ENCODE peak calls at places on chromosomes 3 and 15, in four cellular contexts. P is stimulated activated CD4-positive, alpha-beta T cell treated with anti-CD3 and anti-CD28 coated beads, Interleukin-2, amount 100 ng/mL, for 48 hours; H is stimulated activated naive CD8-positive, alpha-beta T cell treated with anti-CD3 and anti-CD28 coated beads, Interleukin-15, amount 100 ng/mL, for 72 hours; V is KBM-7. O is an unnamed sample.

GRCh38 chr3:190786898-190787297 is 75.6 kb downstream of the GMNC start:
- DNase-seq in P (no peak), H (no peak), V (no peak), O (no peak)

GRCh38 chr3:30610702-30611410 is 4.5 kb downstream of the TGFBR2 start:
- DNase-seq in P (no peak), H (no peak), V (no peak), O (no peak)

GRCh38 chr3:12367346-12367745 is 78.5 kb downstream of the PPARG start:
- DNase-seq in P (no peak), H (no peak), V (no peak), O (no peak)

GRCh38 chr3:126527006-126527405 is 3.1 kb downstream of the CHST13 start:
- DNase-seq in P (no peak), H (no peak), V (no peak), O (no peak)

GRCh38 chr3:30502051-30502741 is 104.2 kb upstream of the TGFBR2 start:
- DNase-seq in P (no peak), H (no peak), V (no peak), O (no peak)

GRCh38 chr3:159664011-159664410 is 324.6 kb upstream of the IL12A start:
- DNase-seq in P (no peak), H (no peak), V (no peak), O (no peak)

GRCh38 chr3:31185004-31185357 is 290.5 kb upstream of the GADL1 start:
- DNase-seq in P (no peak), H (no peak), V (no peak), O (no peak)

GRCh38 chr15:61584410-61584809 is 355.3 kb upstream of the RORA start:
- DNase-seq in P (no peak), H (no peak), V (peak), O (no peak)

GRCh38 chr15:49370782-49371181 is 52.3 kb upstream of the FGF7 start:
- DNase-seq in P (no peak), H (no peak), V (peak), O (no peak)

GRCh38 chr15:69997701-69998273 is 99.9 kb downstream of the TLE3 start:
- DNase-seq in P (no peak), H (no peak), V (peak), O (no peak)

GRCh38 chr3:156483426-156483825 is 71.5 kb downstream of the SSR3 start:
- DNase-seq in P (peak), H (no peak), V (no peak), O (no peak)

GRCh38 chr15:71335591-71335990 is 220.3 kb downstream of the THSD4 start:
- DNase-seq in P (no peak), H (no peak), V (no peak), O (no peak)

GRCh38 chr3:4986611-4987373 is 7.6 kb downstream of the BHLHE40 start:
- DNase-seq in P (peak), H (peak), V (peak), O (peak)

GRCh38 chr15:96619171-96619570 is 288.7 kb downstream of the NR2F2 start:
- DNase-seq in P (no peak), H (no peak), V (no peak), O (no peak)

GRCh38 chr15:84818221-84819131 is 1.3 kb downstream of the ALPK3 start:
- DNase-seq in P (no peak), H (no peak), V (peak), O (no peak)

GRCh38 chr3:127781411-127782001 is 40.8 kb downstream of the MGLL start:
- DNase-seq in P (no peak), H (no peak), V (no peak), O (no peak)

GRCh38 chr15:95446854-95447253 is 883.6 kb upstream of the NR2F2 start:
- DNase-seq in P (no peak), H (peak), V (peak), O (no peak)

GRCh38 chr3:124878561-124879394 is 8.4 kb downstream of the ITGB5 start:
- DNase-seq in P (no peak), H (peak), V (peak), O (no peak)

GRCh38 chr15:60408438-60409105 is 10.8 kb upstream of the ANXA2 start:
- DNase-seq in P (no peak), H (no peak), V (peak), O (no peak)

GRCh38 chr3:110272525-110272924 is 799.1 kb upstream of the NECTIN3 start:
- DNase-seq in P (no peak), H (no peak), V (no peak), O (no peak)

GRCh38 chr3:65944252-65944651 is 94.5 kb downstream of the MAGI1 start:
- DNase-seq in P (no peak), H (no peak), V (no peak), O (no peak)

GRCh38 chr3:139689122-139689521 is 11.3 kb upstream of the NMNAT3 start:
- DNase-seq in P (no peak), H (no peak), V (no peak), O (no peak)

GRCh38 chr3:67578416-67578815 is 76.0 kb downstream of the SUCLG2 start:
- DNase-seq in P (no peak), H (no peak), V (no peak), O (no peak)

GRCh38 chr15:42387603-42388002 is 28.3 kb downstream of the CAPN3 start:
- DNase-seq in P (no peak), H (no peak), V (no peak), O (no peak)

O was measured in substantia nigra.